ENCODE peak calls at places on chromosomes 7 and 10, in seven cellular contexts. One of them, this sample, is unnamed.

GRCh38 chr7:125173571-125173970 is 243.9 kb upstream of the POT1 start:
- DNase-seq in posterior vena cava: no peak
- DNase-seq in KG1: no peak
- DNase-seq in AG04449: no peak
- DNase-seq in B cell: no peak
- DNase-seq in CD4-positive, alpha-beta memory T cell: no peak
- DNase-seq in stimulated activated CD4-positive, alpha-beta T cell treated with anti-CD3 and anti-CD28 coated beads, Interleukin-1b, Interleukin-23, amount 100 ng/mL, for 48 hours: no peak
- DNase-seq in this sample: no peak

GRCh38 chr10:115093776-115094361 is 704 bp downstream of the ATRNL1 start:
- DNase-seq in posterior vena cava: no peak
- DNase-seq in KG1: no peak
- DNase-seq in AG04449: no peak
- DNase-seq in B cell: peak; percentile 41
- DNase-seq in CD4-positive, alpha-beta memory T cell: no peak
- DNase-seq in stimulated activated CD4-positive, alpha-beta T cell treated with anti-CD3 and anti-CD28 coated beads, Interleukin-1b, Interleukin-23, amount 100 ng/mL, for 48 hours: peak; percentile 2
- DNase-seq in this sample: peak; percentile 51

GRCh38 chr7:98165827-98166667 is 45.2 kb upstream of the BHLHA15 start:
- DNase-seq in posterior vena cava: no peak
- DNase-seq in KG1: no peak
- DNase-seq in AG04449: no peak
- DNase-seq in B cell: peak; percentile 73
- DNase-seq in CD4-positive, alpha-beta memory T cell: peak; percentile 33
- DNase-seq in stimulated activated CD4-positive, alpha-beta T cell treated with anti-CD3 and anti-CD28 coated beads, Interleukin-1b, Interleukin-23, amount 100 ng/mL, for 48 hours: peak; percentile 41
- DNase-seq in this sample: peak; percentile 58

GRCh38 chr7:21256310-21256877 is 171.5 kb upstream of the SP4 start:
- DNase-seq in posterior vena cava: no peak
- DNase-seq in KG1: no peak
- DNase-seq in AG04449: no peak
- DNase-seq in B cell: peak; percentile 50
- DNase-seq in CD4-positive, alpha-beta memory T cell: peak; percentile 28
- DNase-seq in stimulated activated CD4-positive, alpha-beta T cell treated with anti-CD3 and anti-CD28 coated beads, Interleukin-1b, Interleukin-23, amount 100 ng/mL, for 48 hours: no peak
- DNase-seq in this sample: no peak

GRCh38 chr10:69057951-69058297 is 30.0 kb upstream of the SRGN start:
- DNase-seq in posterior vena cava: peak; percentile 19
- DNase-seq in KG1: no peak
- DNase-seq in AG04449: no peak
- DNase-seq in B cell: no peak
- DNase-seq in CD4-positive, alpha-beta memory T cell: no peak
- DNase-seq in stimulated activated CD4-positive, alpha-beta T cell treated with anti-CD3 and anti-CD28 coated beads, Interleukin-1b, Interleukin-23, amount 100 ng/mL, for 48 hours: no peak
- DNase-seq in this sample: no peak

GRCh38 chr7:121369462-121369861 is 26.6 kb downstream of the FAM3C start:
- DNase-seq in posterior vena cava: no peak
- DNase-seq in KG1: no peak
- DNase-seq in AG04449: no peak
- DNase-seq in B cell: peak; percentile 28
- DNase-seq in CD4-positive, alpha-beta memory T cell: no peak
- DNase-seq in stimulated activated CD4-positive, alpha-beta T cell treated with anti-CD3 and anti-CD28 coated beads, Interleukin-1b, Interleukin-23, amount 100 ng/mL, for 48 hours: no peak
- DNase-seq in this sample: no peak

GRCh38 chr7:87219545-87220025 is at the start of gene TMEM243:
- DNase-seq in posterior vena cava: peak; percentile 95
- DNase-seq in KG1: peak; percentile 28
- DNase-seq in AG04449: no peak
- DNase-seq in B cell: peak; percentile 93
- DNase-seq in CD4-positive, alpha-beta memory T cell: peak; percentile 86
- DNase-seq in stimulated activated CD4-positive, alpha-beta T cell treated with anti-CD3 and anti-CD28 coated beads, Interleukin-1b, Interleukin-23, amount 100 ng/mL, for 48 hours: peak; percentile 84
- DNase-seq in this sample: peak; percentile 89

GRCh38 chr7:4436361-4436899 is 245.7 kb upstream of the FOXK1 start:
- DNase-seq in posterior vena cava: no peak
- DNase-seq in KG1: no peak
- DNase-seq in AG04449: no peak
- DNase-seq in B cell: no peak
- DNase-seq in CD4-positive, alpha-beta memory T cell: no peak
- DNase-seq in stimulated activated CD4-positive, alpha-beta T cell treated with anti-CD3 and anti-CD28 coated beads, Interleukin-1b, Interleukin-23, amount 100 ng/mL, for 48 hours: no peak
- DNase-seq in this sample: no peak

GRCh38 chr7:131544449-131545425 is 11.7 kb downstream of the PODXL start:
- DNase-seq in posterior vena cava: peak; percentile 69
- DNase-seq in KG1: no peak
- DNase-seq in AG04449: no peak
- DNase-seq in B cell: no peak
- DNase-seq in CD4-positive, alpha-beta memory T cell: no peak
- DNase-seq in stimulated activated CD4-positive, alpha-beta T cell treated with anti-CD3 and anti-CD28 coated beads, Interleukin-1b, Interleukin-23, amount 100 ng/mL, for 48 hours: no peak
- DNase-seq in this sample: no peak

GRCh38 chr7:44285561-44285960 is 39.8 kb downstream of the CAMK2B start:
- DNase-seq in posterior vena cava: peak; percentile 69
- DNase-seq in KG1: no peak
- DNase-seq in AG04449: no peak
- DNase-seq in B cell: no peak
- DNase-seq in CD4-positive, alpha-beta memory T cell: no peak
- DNase-seq in stimulated activated CD4-positive, alpha-beta T cell treated with anti-CD3 and anti-CD28 coated beads, Interleukin-1b, Interleukin-23, amount 100 ng/mL, for 48 hours: no peak
- DNase-seq in this sample: no peak

GRCh38 chr10:88156341-88156740 is 292.9 kb downstream of the PTEN start:
- DNase-seq in posterior vena cava: no peak
- DNase-seq in KG1: no peak
- DNase-seq in AG04449: peak; percentile 46
- DNase-seq in B cell: no peak
- DNase-seq in CD4-positive, alpha-beta memory T cell: no peak
- DNase-seq in stimulated activated CD4-positive, alpha-beta T cell treated with anti-CD3 and anti-CD28 coated beads, Interleukin-1b, Interleukin-23, amount 100 ng/mL, for 48 hours: no peak
- DNase-seq in this sample: no peak

GRCh38 chr10:26269754-26270153 is 53.2 kb downstream of the GAD2 start:
- DNase-seq in posterior vena cava: no peak
- DNase-seq in KG1: no peak
- DNase-seq in AG04449: no peak
- DNase-seq in B cell: peak; percentile 4
- DNase-seq in CD4-positive, alpha-beta memory T cell: no peak
- DNase-seq in stimulated activated CD4-positive, alpha-beta T cell treated with anti-CD3 and anti-CD28 coated beads, Interleukin-1b, Interleukin-23, amount 100 ng/mL, for 48 hours: no peak
- DNase-seq in this sample: peak; percentile 31

GRCh38 chr7:15555385-15555859 is 6.4 kb downstream of the AGMO start:
- DNase-seq in posterior vena cava: no peak
- DNase-seq in KG1: no peak
- DNase-seq in AG04449: no peak
- DNase-seq in B cell: no peak
- DNase-seq in CD4-positive, alpha-beta memory T cell: no peak
- DNase-seq in stimulated activated CD4-positive, alpha-beta T cell treated with anti-CD3 and anti-CD28 coated beads, Interleukin-1b, Interleukin-23, amount 100 ng/mL, for 48 hours: no peak
- DNase-seq in this sample: no peak

GRCh38 chr7:32241636-32242035 is 171.4 kb upstream of the PDE1C start:
- DNase-seq in posterior vena cava: no peak
- DNase-seq in KG1: no peak
- DNase-seq in AG04449: no peak
- DNase-seq in B cell: no peak
- DNase-seq in CD4-positive, alpha-beta memory T cell: no peak
- DNase-seq in stimulated activated CD4-positive, alpha-beta T cell treated with anti-CD3 and anti-CD28 coated beads, Interleukin-1b, Interleukin-23, amount 100 ng/mL, for 48 hours: no peak
- DNase-seq in this sample: no peak

GRCh38 chr7:30321992-30322637 is 37.7 kb downstream of the ZNRF2 start:
- DNase-seq in posterior vena cava: no peak
- DNase-seq in KG1: peak; percentile 32
- DNase-seq in AG04449: no peak
- DNase-seq in B cell: peak; percentile 50
- DNase-seq in CD4-positive, alpha-beta memory T cell: peak; percentile 29
- DNase-seq in stimulated activated CD4-positive, alpha-beta T cell treated with anti-CD3 and anti-CD28 coated beads, Interleukin-1b, Interleukin-23, amount 100 ng/mL, for 48 hours: no peak
- DNase-seq in this sample: peak; percentile 34

GRCh38 chr7:43211276-43211675 is 98.8 kb downstream of the HECW1 start:
- DNase-seq in posterior vena cava: no peak
- DNase-seq in KG1: no peak
- DNase-seq in AG04449: no peak
- DNase-seq in B cell: no peak
- DNase-seq in CD4-positive, alpha-beta memory T cell: no peak
- DNase-seq in stimulated activated CD4-positive, alpha-beta T cell treated with anti-CD3 and anti-CD28 coated beads, Interleukin-1b, Interleukin-23, amount 100 ng/mL, for 48 hours: no peak
- DNase-seq in this sample: no peak

GRCh38 chr7:114364151-114364550 is 50.5 kb upstream of the FOXP2 start:
- DNase-seq in posterior vena cava: no peak
- DNase-seq in KG1: no peak
- DNase-seq in AG04449: no peak
- DNase-seq in B cell: no peak
- DNase-seq in CD4-positive, alpha-beta memory T cell: no peak
- DNase-seq in stimulated activated CD4-positive, alpha-beta T cell treated with anti-CD3 and anti-CD28 coated beads, Interleukin-1b, Interleukin-23, amount 100 ng/mL, for 48 hours: no peak
- DNase-seq in this sample: no peak

GRCh38 chr10:89643431-89643811 is 1.6 kb downstream of the PANK1 start:
- DNase-seq in posterior vena cava: no peak
- DNase-seq in KG1: no peak
- DNase-seq in AG04449: no peak
- DNase-seq in B cell: no peak
- DNase-seq in CD4-positive, alpha-beta memory T cell: no peak
- DNase-seq in stimulated activated CD4-positive, alpha-beta T cell treated with anti-CD3 and anti-CD28 coated beads, Interleukin-1b, Interleukin-23, amount 100 ng/mL, for 48 hours: no peak
- DNase-seq in this sample: no peak

GRCh38 chr10:28177944-28178637 is 124.8 kb downstream of the MPP7 start:
- DNase-seq in posterior vena cava: no peak
- DNase-seq in KG1: no peak
- DNase-seq in AG04449: no peak
- DNase-seq in B cell: peak; percentile 19
- DNase-seq in CD4-positive, alpha-beta memory T cell: peak; percentile 32
- DNase-seq in stimulated activated CD4-positive, alpha-beta T cell treated with anti-CD3 and anti-CD28 coated beads, Interleukin-1b, Interleukin-23, amount 100 ng/mL, for 48 hours: peak; percentile 4
- DNase-seq in this sample: peak; percentile 16

GRCh38 chr7:32102432-32102851 is 32.2 kb upstream of the PDE1C start:
- DNase-seq in posterior vena cava: no peak
- DNase-seq in KG1: no peak
- DNase-seq in AG04449: no peak
- DNase-seq in B cell: no peak
- DNase-seq in CD4-positive, alpha-beta memory T cell: no peak
- DNase-seq in stimulated activated CD4-positive, alpha-beta T cell treated with anti-CD3 and anti-CD28 coated beads, Interleukin-1b, Interleukin-23, amount 100 ng/mL, for 48 hours: no peak
- DNase-seq in this sample: no peak

GRCh38 chr10:100006241-100006886 is 3.4 kb downstream of the DNMBP start:
- DNase-seq in posterior vena cava: no peak
- DNase-seq in KG1: no peak
- DNase-seq in AG04449: peak; percentile 83
- DNase-seq in B cell: no peak
- DNase-seq in CD4-positive, alpha-beta memory T cell: no peak
- DNase-seq in stimulated activated CD4-positive, alpha-beta T cell treated with anti-CD3 and anti-CD28 coated beads, Interleukin-1b, Interleukin-23, amount 100 ng/mL, for 48 hours: peak; percentile 18
- DNase-seq in this sample: peak; percentile 51

GRCh38 chr7:24119852-24120251 is 164.1 kb upstream of the NPY start:
- DNase-seq in posterior vena cava: no peak
- DNase-seq in KG1: no peak
- DNase-seq in AG04449: no peak
- DNase-seq in B cell: no peak
- DNase-seq in CD4-positive, alpha-beta memory T cell: no peak
- DNase-seq in stimulated activated CD4-positive, alpha-beta T cell treated with anti-CD3 and anti-CD28 coated beads, Interleukin-1b, Interleukin-23, amount 100 ng/mL, for 48 hours: no peak
- DNase-seq in this sample: no peak

GRCh38 chr7:20520530-20520929 is 94.9 kb upstream of the ABCB5 start:
- DNase-seq in posterior vena cava: no peak
- DNase-seq in KG1: no peak
- DNase-seq in AG04449: no peak
- DNase-seq in B cell: no peak
- DNase-seq in CD4-positive, alpha-beta memory T cell: no peak
- DNase-seq in stimulated activated CD4-positive, alpha-beta T cell treated with anti-CD3 and anti-CD28 coated beads, Interleukin-1b, Interleukin-23, amount 100 ng/mL, for 48 hours: no peak
- DNase-seq in this sample: no peak

GRCh38 chr7:2462731-2463130 is 13.5 kb downstream of the GRIFIN start:
- DNase-seq in posterior vena cava: no peak
- DNase-seq in KG1: no peak
- DNase-seq in AG04449: no peak
- DNase-seq in B cell: no peak
- DNase-seq in CD4-positive, alpha-beta memory T cell: no peak
- DNase-seq in stimulated activated CD4-positive, alpha-beta T cell treated with anti-CD3 and anti-CD28 coated beads, Interleukin-1b, Interleukin-23, amount 100 ng/mL, for 48 hours: no peak
- DNase-seq in this sample: no peak

GRCh38 chr7:50962962-50963374 is 180.3 kb upstream of the GRB10 start:
- DNase-seq in posterior vena cava: no peak
- DNase-seq in KG1: no peak
- DNase-seq in AG04449: no peak
- DNase-seq in B cell: no peak
- DNase-seq in CD4-positive, alpha-beta memory T cell: no peak
- DNase-seq in stimulated activated CD4-positive, alpha-beta T cell treated with anti-CD3 and anti-CD28 coated beads, Interleukin-1b, Interleukin-23, amount 100 ng/mL, for 48 hours: no peak
- DNase-seq in this sample: no peak

GRCh38 chr10:110721406-110722038 is 77.4 kb downstream of the RBM20 start:
- DNase-seq in posterior vena cava: no peak
- DNase-seq in KG1: no peak
- DNase-seq in AG04449: no peak
- DNase-seq in B cell: no peak
- DNase-seq in CD4-positive, alpha-beta memory T cell: no peak
- DNase-seq in stimulated activated CD4-positive, alpha-beta T cell treated with anti-CD3 and anti-CD28 coated beads, Interleukin-1b, Interleukin-23, amount 100 ng/mL, for 48 hours: no peak
- DNase-seq in this sample: no peak

GRCh38 chr7:55533050-55533728 is 39.1 kb downstream of the VOPP1 start:
- DNase-seq in posterior vena cava: no peak
- DNase-seq in KG1: peak; percentile 71
- DNase-seq in AG04449: no peak
- DNase-seq in B cell: peak; percentile 89
- DNase-seq in CD4-positive, alpha-beta memory T cell: peak; percentile 78
- DNase-seq in stimulated activated CD4-positive, alpha-beta T cell treated with anti-CD3 and anti-CD28 coated beads, Interleukin-1b, Interleukin-23, amount 100 ng/mL, for 48 hours: peak; percentile 79
- DNase-seq in this sample: peak; percentile 76

GRCh38 chr7:100356416-100357068 is 1.4 kb upstream of the PILRB start:
- DNase-seq in posterior vena cava: no peak
- DNase-seq in KG1: no peak
- DNase-seq in AG04449: no peak
- DNase-seq in B cell: no peak
- DNase-seq in CD4-positive, alpha-beta memory T cell: no peak
- DNase-seq in stimulated activated CD4-positive, alpha-beta T cell treated with anti-CD3 and anti-CD28 coated beads, Interleukin-1b, Interleukin-23, amount 100 ng/mL, for 48 hours: no peak
- DNase-seq in this sample: no peak

GRCh38 chr7:50739744-50740455 is 42.8 kb downstream of the GRB10 start:
- DNase-seq in posterior vena cava: no peak
- DNase-seq in KG1: peak; percentile 61
- DNase-seq in AG04449: no peak
- DNase-seq in B cell: peak; percentile 52
- DNase-seq in CD4-positive, alpha-beta memory T cell: peak; percentile 85
- DNase-seq in stimulated activated CD4-positive, alpha-beta T cell treated with anti-CD3 and anti-CD28 coated beads, Interleukin-1b, Interleukin-23, amount 100 ng/mL, for 48 hours: peak; percentile 54
- DNase-seq in this sample: no peak

GRCh38 chr7:83465643-83466042 is 183.3 kb downstream of the SEMA3E start:
- DNase-seq in posterior vena cava: no peak
- DNase-seq in KG1: no peak
- DNase-seq in AG04449: no peak
- DNase-seq in B cell: no peak
- DNase-seq in CD4-positive, alpha-beta memory T cell: no peak
- DNase-seq in stimulated activated CD4-positive, alpha-beta T cell treated with anti-CD3 and anti-CD28 coated beads, Interleukin-1b, Interleukin-23, amount 100 ng/mL, for 48 hours: no peak
- DNase-seq in this sample: no peak